ENCODE peak calls at places on chromosomes 2 and 18, in five cellular contexts. One of them, this sample, is unnamed.

GRCh38 chr2:163800889-163801498 is 65.2 kb upstream of the FIGN start:
- DNase-seq in neural progenitor cell: peak
- DNase-seq in tibial nerve: no peak
- DNase-seq in WERI-Rb-1: peak
- DNase-seq in lower lobe of right lung: no peak
- DNase-seq in this sample: no peak

GRCh38 chr2:120465989-120466703 is 120.2 kb downstream of the INHBB start:
- DNase-seq in WERI-Rb-1: peak
- DNase-seq in lower lobe of right lung: peak
- DNase-seq in neural progenitor cell: peak
- DNase-seq in tibial nerve: no peak
- DNase-seq in this sample: no peak

GRCh38 chr2:177164584-177165052 is 48.0 kb upstream of the HNRNPA3 start:
- DNase-seq in tibial nerve: peak
- DNase-seq in lower lobe of right lung: peak
- DNase-seq in neural progenitor cell: peak
- DNase-seq in WERI-Rb-1: peak
- DNase-seq in this sample: peak

GRCh38 chr2:142220901-142221300 is 90.1 kb upstream of the LRP1B start:
- DNase-seq in lower lobe of right lung: no peak
- DNase-seq in tibial nerve: no peak
- DNase-seq in neural progenitor cell: no peak
- DNase-seq in WERI-Rb-1: no peak
- DNase-seq in this sample: no peak

GRCh38 chr2:186848873-186849578 is at the start of gene ZSWIM2:
- DNase-seq in neural progenitor cell: peak
- DNase-seq in lower lobe of right lung: peak
- DNase-seq in WERI-Rb-1: peak
- DNase-seq in tibial nerve: peak
- DNase-seq in this sample: peak

GRCh38 chr2:223101340-223102039 is 49.5 kb downstream of the KCNE4 start:
- DNase-seq in neural progenitor cell: peak
- DNase-seq in lower lobe of right lung: no peak
- DNase-seq in tibial nerve: no peak
- DNase-seq in WERI-Rb-1: peak
- DNase-seq in this sample: no peak

GRCh38 chr2:133641497-133641896 is 73.2 kb upstream of the NCKAP5 start:
- DNase-seq in WERI-Rb-1: peak
- DNase-seq in tibial nerve: no peak
- DNase-seq in neural progenitor cell: peak
- DNase-seq in lower lobe of right lung: no peak
- DNase-seq in this sample: peak

GRCh38 chr2:2183135-2183534 is 147.9 kb downstream of the MYT1L start:
- DNase-seq in lower lobe of right lung: no peak
- DNase-seq in neural progenitor cell: no peak
- DNase-seq in WERI-Rb-1: no peak
- DNase-seq in tibial nerve: no peak
- DNase-seq in this sample: no peak

GRCh38 chr2:130963849-130964793 is 127.4 kb downstream of the ARHGEF4 start:
- DNase-seq in tibial nerve: no peak
- DNase-seq in WERI-Rb-1: peak
- DNase-seq in neural progenitor cell: peak
- DNase-seq in lower lobe of right lung: no peak
- DNase-seq in this sample: no peak

GRCh38 chr2:145688156-145688555 is 1168.2 kb upstream of the ZEB2 start:
- DNase-seq in WERI-Rb-1: no peak
- DNase-seq in neural progenitor cell: no peak
- DNase-seq in tibial nerve: no peak
- DNase-seq in lower lobe of right lung: no peak
- DNase-seq in this sample: no peak

GRCh38 chr2:145690183-145690582 is 1170.3 kb upstream of the ZEB2 start:
- DNase-seq in WERI-Rb-1: no peak
- DNase-seq in tibial nerve: no peak
- DNase-seq in neural progenitor cell: no peak
- DNase-seq in lower lobe of right lung: no peak
- DNase-seq in this sample: no peak

GRCh38 chr2:145687445-145688104 is 1167.7 kb upstream of the ZEB2 start:
- DNase-seq in WERI-Rb-1: no peak
- DNase-seq in lower lobe of right lung: no peak
- DNase-seq in tibial nerve: no peak
- DNase-seq in neural progenitor cell: peak
- DNase-seq in this sample: no peak

GRCh38 chr2:145691659-145692058 is 1171.7 kb upstream of the ZEB2 start:
- DNase-seq in neural progenitor cell: no peak
- DNase-seq in WERI-Rb-1: no peak
- DNase-seq in lower lobe of right lung: no peak
- DNase-seq in tibial nerve: no peak
- DNase-seq in this sample: no peak

GRCh38 chr2:145689277-145689676 is 1169.4 kb upstream of the ZEB2 start:
- DNase-seq in lower lobe of right lung: no peak
- DNase-seq in neural progenitor cell: no peak
- DNase-seq in tibial nerve: no peak
- DNase-seq in WERI-Rb-1: no peak
- DNase-seq in this sample: no peak
- TF ChIP-seq CTCF in lower lobe of right lung: no peak
- TF ChIP-seq CTCF in neural progenitor cell: no peak
- TF ChIP-seq CTCF in tibial nerve: no peak
- TF ChIP-seq CTCF in WERI-Rb-1: no peak
- TF ChIP-seq CTCF in this sample: no peak

DNA sequence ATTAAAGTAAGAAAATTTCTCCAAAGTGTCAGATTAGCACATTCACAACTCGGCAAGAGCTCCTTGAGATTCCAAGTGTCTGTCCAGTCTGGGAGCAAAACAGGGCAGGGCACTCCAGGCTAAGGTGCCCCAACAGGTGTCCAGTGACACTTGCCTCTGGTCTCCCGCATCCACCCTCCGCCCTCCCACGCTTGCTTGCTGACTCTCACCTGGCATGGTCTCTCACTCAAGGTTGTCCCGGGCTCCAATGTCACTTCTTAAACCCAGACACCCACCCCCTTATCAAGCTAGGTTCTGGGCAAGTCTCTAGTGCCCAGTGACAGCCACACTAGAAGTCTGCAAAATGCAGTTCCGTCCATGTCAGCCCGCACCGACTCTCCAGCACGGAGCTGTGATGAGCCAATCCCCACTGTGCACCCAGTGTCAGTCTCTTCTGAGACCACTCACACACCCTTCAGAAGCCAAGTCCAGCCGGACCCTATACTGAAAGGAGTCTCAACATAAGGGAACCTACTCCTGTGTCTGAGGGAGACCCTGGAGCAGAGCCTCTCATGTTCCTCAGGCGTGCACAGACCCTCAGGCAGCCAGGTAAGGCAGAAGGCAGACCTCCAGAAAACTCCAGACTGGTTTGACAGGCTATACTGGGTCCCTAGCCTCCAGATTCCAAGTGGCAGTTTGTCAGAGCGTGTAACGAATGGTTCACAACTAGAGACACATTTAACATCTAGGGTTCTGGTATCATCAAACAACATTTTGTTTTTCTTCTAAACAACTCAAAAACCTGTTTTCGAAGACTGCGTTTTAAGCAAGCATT is 45.6 kb downstream of the HDLBP start:
- DNase-seq in lower lobe of right lung: peak
- DNase-seq in tibial nerve: no peak
- DNase-seq in WERI-Rb-1: no peak
- DNase-seq in neural progenitor cell: no peak
- DNase-seq in this sample: peak
- H3K4me3 ChIP-seq in lower lobe of right lung: no peak
- H3K4me3 ChIP-seq in tibial nerve: no peak
- H3K4me3 ChIP-seq in WERI-Rb-1: no peak
- H3K4me3 ChIP-seq in neural progenitor cell: no peak
- H3K4me3 ChIP-seq in this sample: no peak

DNA sequence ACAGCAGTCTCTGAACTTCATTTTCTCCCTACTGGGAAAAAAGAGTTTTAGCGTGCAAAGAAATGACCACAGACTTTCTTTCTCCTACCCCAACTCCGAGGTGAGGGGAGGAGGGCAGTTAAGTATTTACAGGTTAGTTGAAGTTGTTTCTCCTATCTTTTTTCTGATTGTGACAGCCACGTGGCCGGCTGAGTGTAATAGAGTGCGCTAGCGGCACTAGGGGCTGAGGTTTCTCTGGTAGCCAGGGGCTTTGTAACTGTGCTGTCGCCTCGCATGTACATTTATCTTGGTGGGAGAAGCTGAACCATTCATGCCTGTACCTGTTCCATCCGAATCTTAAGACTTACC is 214.1 kb upstream of the STON1 start:
- DNase-seq in lower lobe of right lung: peak
- DNase-seq in neural progenitor cell: peak
- DNase-seq in tibial nerve: no peak
- DNase-seq in WERI-Rb-1: peak
- DNase-seq in this sample: no peak
- TF ChIP-seq CTCF in lower lobe of right lung: no peak
- TF ChIP-seq CTCF in neural progenitor cell: no peak
- TF ChIP-seq CTCF in tibial nerve: no peak
- TF ChIP-seq CTCF in WERI-Rb-1: no peak
- TF ChIP-seq CTCF in this sample: no peak

DNA sequence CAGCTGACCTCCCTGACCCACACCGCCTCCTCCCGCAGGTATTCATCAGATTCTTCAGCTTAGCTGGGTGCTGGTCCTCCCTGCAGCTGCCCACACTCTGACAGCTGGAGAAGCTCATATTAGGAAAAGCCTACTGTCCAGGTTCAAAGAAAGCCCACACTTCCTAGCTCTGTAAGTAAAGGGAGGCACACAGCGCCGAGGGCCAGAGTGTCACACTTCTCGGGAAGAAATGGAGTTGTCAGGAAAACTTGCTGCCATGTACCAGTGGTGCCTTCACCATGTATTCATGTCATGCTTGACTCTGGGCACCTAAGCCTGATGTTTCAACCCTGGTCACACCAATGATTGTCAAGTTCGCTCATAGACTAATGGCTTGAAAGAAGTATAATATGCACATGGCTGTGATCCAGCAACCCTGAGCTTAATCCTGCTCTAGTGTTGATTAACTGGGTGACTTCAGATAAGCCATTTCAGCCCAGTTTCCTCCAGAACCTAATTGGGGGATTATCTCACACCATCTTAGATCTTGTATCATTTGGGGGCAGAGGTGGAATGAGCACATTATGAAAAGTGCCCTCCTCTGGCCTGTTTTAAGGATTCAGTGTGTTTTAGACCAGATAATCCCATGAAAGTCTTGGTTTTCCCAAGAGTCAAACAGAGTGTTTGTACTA is 180.3 kb upstream of the PARD3B start:
- DNase-seq in WERI-Rb-1: peak
- DNase-seq in lower lobe of right lung: no peak
- DNase-seq in tibial nerve: no peak
- DNase-seq in neural progenitor cell: no peak
- DNase-seq in this sample: no peak
- H3K4me3 ChIP-seq in WERI-Rb-1: no peak
- H3K4me3 ChIP-seq in lower lobe of right lung: no peak
- H3K4me3 ChIP-seq in tibial nerve: no peak
- H3K4me3 ChIP-seq in neural progenitor cell: no peak
- H3K4me3 ChIP-seq in this sample: no peak

DNA sequence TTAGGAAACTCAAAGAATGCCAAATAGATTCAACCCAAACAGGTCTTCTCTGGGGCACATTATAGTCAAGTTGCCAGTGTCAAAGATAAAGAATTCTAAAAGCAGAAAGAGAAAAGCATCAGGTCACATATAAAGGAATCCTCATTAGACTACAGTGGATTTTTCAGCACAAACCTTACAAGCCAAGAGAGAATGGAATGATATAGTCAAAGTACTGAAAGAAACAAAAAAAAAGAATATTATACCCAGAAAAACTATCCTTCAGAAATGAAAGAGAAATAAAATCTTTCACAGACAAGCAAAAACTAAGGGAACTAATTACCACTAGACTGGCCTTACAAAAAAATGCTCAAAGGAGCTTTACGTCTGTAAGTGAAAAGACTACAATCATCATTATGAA is 65.5 kb downstream of the TBR1 start:
- DNase-seq in lower lobe of right lung: no peak
- DNase-seq in tibial nerve: no peak
- DNase-seq in neural progenitor cell: no peak
- DNase-seq in WERI-Rb-1: no peak
- DNase-seq in this sample: no peak
- TF ChIP-seq CTCF in lower lobe of right lung: no peak
- TF ChIP-seq CTCF in tibial nerve: no peak
- TF ChIP-seq CTCF in neural progenitor cell: no peak
- TF ChIP-seq CTCF in WERI-Rb-1: no peak
- TF ChIP-seq CTCF in this sample: no peak

DNA sequence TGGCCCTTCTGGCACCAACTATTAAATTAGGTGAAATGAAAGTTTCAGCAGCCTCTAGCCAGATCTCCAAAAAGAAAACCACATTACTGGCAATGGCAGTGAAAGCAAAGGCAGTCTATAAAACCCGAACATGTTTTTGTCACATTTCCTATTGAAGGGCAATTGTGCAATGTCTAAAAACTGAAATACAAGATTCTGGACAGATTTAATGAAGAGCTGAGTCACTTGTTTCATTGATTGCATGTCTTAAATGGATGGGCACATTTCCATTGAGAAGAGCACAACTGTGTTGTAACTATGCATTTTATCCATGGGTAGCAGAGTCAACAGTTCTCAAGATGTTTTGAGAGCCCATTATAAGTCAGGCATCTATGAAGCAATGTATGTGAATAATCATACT is 819.2 kb upstream of the ACVR2A start:
- DNase-seq in lower lobe of right lung: no peak
- DNase-seq in neural progenitor cell: no peak
- DNase-seq in WERI-Rb-1: no peak
- DNase-seq in tibial nerve: no peak
- DNase-seq in this sample: no peak
- H3K4me3 ChIP-seq in lower lobe of right lung: no peak
- H3K4me3 ChIP-seq in neural progenitor cell: no peak
- H3K4me3 ChIP-seq in WERI-Rb-1: no peak
- H3K4me3 ChIP-seq in tibial nerve: no peak
- H3K4me3 ChIP-seq in this sample: no peak

DNA sequence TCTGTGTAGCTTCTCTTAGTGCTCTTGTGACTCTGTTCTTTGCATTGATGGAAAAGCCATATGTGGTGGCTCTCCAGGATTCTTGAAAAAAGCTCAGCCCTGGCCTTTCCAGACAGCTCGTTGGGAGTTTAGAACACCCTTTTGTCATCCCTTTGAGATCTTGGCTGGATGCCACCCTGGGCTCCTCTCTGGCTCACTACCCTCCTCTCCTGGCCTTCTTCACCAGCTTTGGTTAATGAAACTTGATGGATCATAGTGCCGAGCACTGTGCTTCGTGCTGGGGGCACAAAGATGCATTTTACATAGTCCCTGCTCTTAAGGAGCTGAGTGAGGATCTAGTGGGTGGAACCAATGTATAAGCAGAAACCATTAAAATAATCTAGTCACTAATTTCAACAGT is 15.6 kb upstream of the FHOD3 start:
- DNase-seq in WERI-Rb-1: no peak
- DNase-seq in lower lobe of right lung: no peak
- DNase-seq in neural progenitor cell: no peak
- DNase-seq in tibial nerve: no peak
- DNase-seq in this sample: peak
- TF ChIP-seq CTCF in WERI-Rb-1: no peak
- TF ChIP-seq CTCF in lower lobe of right lung: no peak
- TF ChIP-seq CTCF in neural progenitor cell: no peak
- TF ChIP-seq CTCF in tibial nerve: no peak
- TF ChIP-seq CTCF in this sample: no peak

DNA sequence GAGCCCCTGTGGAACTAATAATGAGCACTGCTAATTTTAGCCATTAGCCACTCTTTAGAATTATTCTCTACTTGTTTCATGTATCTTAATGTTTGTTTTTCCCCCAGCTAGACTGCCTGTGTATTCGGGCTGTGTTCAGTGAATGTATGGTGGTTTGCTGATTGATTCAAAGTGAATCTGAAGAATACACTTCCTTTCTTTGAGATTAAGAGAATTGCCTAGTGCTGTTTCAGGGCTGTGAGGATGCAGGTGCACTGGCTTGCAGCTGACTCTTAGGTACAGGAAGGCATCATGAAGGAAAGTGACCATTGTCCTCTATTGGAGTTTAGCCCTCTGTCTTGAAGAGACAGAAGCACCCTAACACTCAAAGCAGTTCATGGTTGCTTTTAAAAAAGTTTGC is 138.7 kb downstream of the CERS6 start:
- DNase-seq in WERI-Rb-1: no peak
- DNase-seq in neural progenitor cell: no peak
- DNase-seq in lower lobe of right lung: no peak
- DNase-seq in tibial nerve: no peak
- DNase-seq in this sample: no peak
- H3K4me3 ChIP-seq in WERI-Rb-1: no peak
- H3K4me3 ChIP-seq in neural progenitor cell: no peak
- H3K4me3 ChIP-seq in lower lobe of right lung: no peak
- H3K4me3 ChIP-seq in tibial nerve: no peak
- H3K4me3 ChIP-seq in this sample: no peak